ENCODE peak calls at places on chromosomes 13 and 19, in ten cellular contexts. O is uterus; Y is left lung; P is CD8-positive, alpha-beta T cell; H is thoracic aorta; B is spleen; Z is AG04450; Q is prostate gland; T is ovary; X is lower lobe of right lung. M is an unnamed sample.

GRCh38 chr19:15324791-15325519 is 7.4 kb downstream of the BRD4 start:
- DNase-seq in Y (peak), Q (no peak), B (peak), X (no peak), Z (no peak), P (peak), T (no peak), O (no peak), H (no peak), M (no peak)

GRCh38 chr13:42181381-42181953 is 90.5 kb upstream of the AKAP11 start:
- DNase-seq in O (no peak), P (no peak), Y (no peak), Z (no peak), B (no peak), T (no peak), X (no peak), H (no peak), Q (no peak), M (no peak)

GRCh38 chr19:16301999-16302694 is 22.5 kb upstream of the KLF2 start:
- DNase-seq in Y (no peak), P (no peak), T (no peak), Z (no peak), B (no peak), O (no peak), Q (no peak), H (no peak), X (no peak), M (peak)

GRCh38 chr13:101875717-101876393 is 423.4 kb downstream of the ITGBL1 start:
- DNase-seq in X (no peak), Q (peak), Z (peak), Y (no peak), B (no peak), O (no peak), P (no peak), H (no peak), T (no peak), M (peak)

GRCh38 chr13:35356572-35356971 is 119.9 kb downstream of the MAB21L1 start:
- DNase-seq in X (peak), B (no peak), P (no peak), Q (no peak), Y (no peak), Z (no peak), H (no peak), T (no peak), O (no peak), M (no peak)

GRCh38 chr19:58227964-58228583 is 640 bp upstream of the ZNF544 start:
- DNase-seq in O (no peak), Z (no peak), P (no peak), X (no peak), H (no peak), T (no peak), Q (no peak), B (no peak), Y (no peak), M (no peak)

GRCh38 chr13:26019241-26019640 is 32.6 kb downstream of the SHISA2 start:
- DNase-seq in P (no peak), Q (no peak), H (no peak), O (no peak), B (no peak), Y (no peak), Z (no peak), X (no peak), T (no peak), M (no peak)

GRCh38 chr19:40348961-40349507 is 539 bp downstream of the PLD3 start:
- DNase-seq in P (no peak), Z (no peak), O (no peak), Q (no peak), H (no peak), B (no peak), T (no peak), Y (no peak), X (no peak), M (no peak)

GRCh38 chr13:30907167-30907761 is 1.2 kb downstream of the MEDAG start:
- DNase-seq in X (peak), Z (no peak), B (no peak), H (no peak), Q (no peak), O (no peak), Y (no peak), P (no peak), T (peak), M (no peak)

GRCh38 chr19:18860302-18860700 is 28.5 kb downstream of the UPF1 start:
- DNase-seq in Y (no peak), T (no peak), Z (no peak), P (no peak), Q (no peak), X (no peak), B (peak), O (no peak), H (no peak), M (no peak)

GRCh38 chr13:23621316-23621645 is 51.1 kb downstream of the TNFRSF19 start:
- DNase-seq in P (no peak), Y (no peak), X (no peak), O (no peak), Z (peak), Q (no peak), T (no peak), H (no peak), B (no peak), M (peak)

GRCh38 chr13:77372275-77372674 is 45.4 kb upstream of the MYCBP2 start:
- DNase-seq in B (no peak), O (no peak), T (no peak), H (no peak), Y (no peak), Q (no peak), X (no peak), P (no peak), Z (no peak), M (peak)

GRCh38 chr19:10086032-10086903 is at the start of gene SHFL:
- DNase-seq in O (peak), T (peak), P (peak), Z (no peak), Y (peak), X (peak), B (peak), H (no peak), Q (peak), M (no peak)

GRCh38 chr13:21595546-21595822 is 8.5 kb downstream of the MICU2 start:
- DNase-seq in T (no peak), O (no peak), B (no peak), H (no peak), Y (no peak), Z (no peak), P (no peak), X (no peak), Q (no peak), M (no peak)

GRCh38 chr13:94710881-94711560 is 1.3 kb downstream of the SOX21 start:
- DNase-seq in Z (no peak), B (peak), Y (peak), T (no peak), P (no peak), H (no peak), Q (no peak), O (no peak), X (no peak), M (no peak)

GRCh38 chr13:78147905-78148304 is 229.3 kb upstream of the EDNRB start:
- DNase-seq in Z (peak), X (no peak), P (no peak), Q (no peak), Y (no peak), H (no peak), T (no peak), B (no peak), O (no peak), M (peak)

GRCh38 chr13:110669036-110669435 is 36.9 kb downstream of the CARS2 start:
- DNase-seq in X (no peak), Z (no peak), T (no peak), Y (no peak), O (no peak), H (no peak), P (no peak), B (no peak), Q (no peak), M (no peak)

GRCh38 chr13:112575680-112576079 is 12.3 kb downstream of the TUBGCP3 start:
- DNase-seq in T (no peak), B (no peak), Z (no peak), Y (no peak), O (no peak), H (no peak), X (no peak), Q (no peak), P (no peak), M (no peak)

GRCh38 chr19:9487016-9487415 is 11.4 kb downstream of the ZNF560 start:
- DNase-seq in B (no peak), O (no peak), Z (no peak), Y (no peak), X (no peak), P (no peak), H (no peak), Q (no peak), T (no peak), M (no peak)

GRCh38 chr13:43303040-43303729 is 279.8 kb downstream of the DNAJC15 start:
- DNase-seq in P (no peak), X (no peak), Z (no peak), O (peak), B (no peak), Y (no peak), H (no peak), Q (peak), T (peak), M (peak)

GRCh38 chr13:30346159-30346788 is 38.9 kb upstream of the KATNAL1 start:
- DNase-seq in O (no peak), P (peak), Y (no peak), Q (no peak), H (no peak), B (peak), X (no peak), T (no peak), Z (no peak), M (no peak)

GRCh38 chr19:33156354-33156753 is 24.4 kb downstream of the WDR88 start:
- DNase-seq in Y (no peak), H (no peak), X (no peak), T (no peak), P (no peak), B (peak), O (no peak), Z (no peak), Q (no peak), M (peak)

GRCh38 chr19:12884627-12884925 is 2.4 kb downstream of the KLF1 start:
- DNase-seq in Y (no peak), O (no peak), T (no peak), X (no peak), H (no peak), P (no peak), Z (no peak), B (no peak), Q (no peak), M (no peak)

GRCh38 chr19:8336072-8336569 is 6.9 kb downstream of the KANK3 start:
- DNase-seq in T (no peak), Y (no peak), Z (no peak), B (peak), X (no peak), Q (no peak), H (no peak), O (no peak), P (no peak), M (no peak)

GRCh38 chr19:51668167-51668566 is 21.5 kb upstream of the SIGLEC14 start:
- DNase-seq in B (no peak), Q (no peak), Y (no peak), T (no peak), Z (no peak), H (no peak), X (no peak), P (no peak), O (no peak), M (no peak)

GRCh38 chr19:55016017-55016416 is 22.0 kb downstream of the GP6 start:
- DNase-seq in T (no peak), O (no peak), Q (no peak), H (no peak), P (no peak), X (no peak), Y (no peak), B (no peak), Z (no peak), M (no peak)

GRCh38 chr13:52405767-52406494 is at the start of gene THSD1:
- DNase-seq in Q (peak), O (peak), T (peak), P (peak), B (peak), H (no peak), Z (no peak), X (peak), Y (peak), M (no peak)

GRCh38 chr13:22137361-22138050 is 466.6 kb downstream of the FGF9 start:
- DNase-seq in X (no peak), T (no peak), Q (no peak), B (no peak), Y (no peak), Z (no peak), O (no peak), P (no peak), H (no peak), M (no peak)

GRCh38 chr19:54906819-54907218 is 871 bp downstream of the NCR1 start:
- DNase-seq in Q (no peak), P (no peak), B (no peak), O (no peak), Z (no peak), H (no peak), X (no peak), T (no peak), Y (no peak), M (no peak)

GRCh38 chr19:6228523-6229215 is 51.1 kb downstream of the MLLT1 start:
- DNase-seq in T (no peak), Q (no peak), P (no peak), B (peak), Z (no peak), X (no peak), H (no peak), Y (peak), O (no peak), M (no peak)

GRCh38 chr13:22482496-22483000 is 698.2 kb upstream of the SGCG start:
- DNase-seq in B (no peak), Y (no peak), O (no peak), P (no peak), T (no peak), Q (no peak), Z (no peak), H (no peak), X (no peak), M (no peak)

GRCh38 chr13:49749852-49750251 is 42.6 kb downstream of the KPNA3 start:
- DNase-seq in Z (no peak), Q (no peak), T (no peak), H (no peak), X (no peak), B (no peak), Y (no peak), O (no peak), P (no peak), M (no peak)

GRCh38 chr13:30874111-30874510 is 32.0 kb upstream of the MEDAG start:
- DNase-seq in O (no peak), T (no peak), Z (no peak), Q (no peak), H (no peak), P (no peak), Y (no peak), B (no peak), X (no peak), M (no peak)

GRCh38 chr19:7888145-7888825 is at the start of gene LRRC8E:
- DNase-seq in B (no peak), X (peak), P (peak), Q (peak), Z (no peak), Y (peak), H (no peak), T (peak), O (no peak), M (no peak)

GRCh38 chr19:23762884-23763711 is 4.4 kb upstream of the ZNF681 start:
- DNase-seq in P (peak), Q (peak), X (peak), Y (peak), B (peak), O (peak), T (peak), Z (no peak), H (no peak), M (no peak)

GRCh38 chr13:55219538-55219937 is 1921.2 kb upstream of the PRR20A start:
- DNase-seq in H (no peak), X (no peak), Y (no peak), O (no peak), Q (no peak), P (no peak), T (no peak), B (no peak), Z (no peak), M (no peak)
- H3K4me3 ChIP-seq in H (no peak), X (no peak), Y (no peak), O (no peak), Q (no peak), P (no peak), T (no peak), B (no peak), Z (no peak), M (no peak)

GRCh38 chr19:46791944-46792343 is 3.5 kb upstream of the SLC1A5 start:
- DNase-seq in Z (no peak), T (no peak), Q (no peak), H (no peak), B (no peak), P (peak), O (no peak), Y (no peak), X (no peak), M (no peak)
- H3K4me3 ChIP-seq in Z (no peak), T (no peak), Q (no peak), H (no peak), B (no peak), P (no peak), O (no peak), Y (no peak), X (no peak), M (no peak)

GRCh38 chr19:48249502-48250014 is 6.2 kb downstream of the CARD8 start:
- DNase-seq in H (no peak), T (no peak), B (peak), X (peak), Y (no peak), Z (no peak), P (peak), O (peak), Q (no peak), M (no peak)

GRCh38 chr19:48244289-48244688 is 11.4 kb downstream of the CARD8 start:
- DNase-seq in H (no peak), O (no peak), Z (no peak), Y (no peak), B (no peak), X (no peak), Q (no peak), T (no peak), P (peak), M (no peak)

GRCh38 chr19:48248081-48248833 is 7.5 kb downstream of the CARD8 start:
- DNase-seq in Z (no peak), H (no peak), P (no peak), O (no peak), Y (no peak), Q (no peak), T (no peak), B (no peak), X (no peak), M (no peak)

GRCh38 chr19:48246101-48246500 is 9.6 kb downstream of the CARD8 start:
- DNase-seq in H (no peak), O (no peak), Z (no peak), Q (no peak), P (no peak), X (no peak), B (no peak), Y (no peak), T (no peak), M (no peak)

GRCh38 chr19:48247212-48247611 is 8.5 kb downstream of the CARD8 start:
- DNase-seq in Q (no peak), O (no peak), H (no peak), Y (no peak), P (no peak), B (no peak), Z (no peak), X (no peak), T (no peak), M (no peak)
- H3K4me3 ChIP-seq in Q (no peak), O (no peak), H (no peak), Y (no peak), P (no peak), B (no peak), Z (no peak), X (no peak), T (no peak), M (no peak)

DNA sequence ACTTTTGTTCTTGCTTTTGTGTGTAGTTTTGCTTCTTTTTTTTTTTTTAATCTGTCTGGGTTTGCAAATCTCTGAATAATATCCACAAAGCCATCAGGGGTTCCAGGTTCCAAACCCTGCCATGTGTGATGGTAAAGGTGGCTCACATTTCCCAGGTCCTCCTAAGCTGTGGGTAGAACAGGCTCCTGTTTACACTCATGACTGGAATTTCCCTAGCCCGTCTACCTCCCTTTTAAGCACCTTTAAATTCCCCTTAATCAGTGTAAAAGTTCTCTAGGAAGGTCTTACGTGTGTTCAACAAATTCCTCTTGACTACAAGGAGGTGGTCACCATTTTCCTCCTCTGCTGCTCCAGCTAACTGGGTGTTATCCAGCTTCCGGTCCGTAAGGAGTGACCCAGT is 62.8 kb downstream of the EFNB2 start:
- DNase-seq in B (no peak), Z (no peak), Y (no peak), H (no peak), O (no peak), Q (no peak), P (no peak), X (no peak), T (no peak), M (no peak)
- H3K4me3 ChIP-seq in B (no peak), Z (no peak), Y (no peak), H (peak), O (no peak), Q (no peak), P (no peak), X (no peak), T (no peak), M (no peak)

M was measured in skeletal muscle cell.